ENCODE peak calls at places on chromosomes 2 and 18, in seven cellular contexts. T, D, N, H, X, F and G are unnamed samples.

GRCh38 chr2:205650450-205650849 is 31.9 kb upstream of the NRP2 start:
- DNase-seq in N (peak; percentile 94), T (no peak), H (no peak), X (no peak), D (peak; percentile 78), F (no peak), G (no peak)

GRCh38 chr2:191927991-191928390 is 81.1 kb upstream of the CAVIN2 start:
- DNase-seq in D (peak; percentile 8), X (peak; percentile 54), F (no peak), N (peak; percentile 28), T (no peak), H (no peak), G (no peak)

GRCh38 chr18:79789901-79790885 is 7.5 kb upstream of the KCNG2 start:
- DNase-seq in D (no peak), N (no peak), T (peak; percentile 55), X (no peak), H (no peak), F (peak; percentile 56), G (no peak)

GRCh38 chr2:197383825-197384224 is 51.0 kb downstream of the SF3B1 start:
- DNase-seq in F (no peak), T (no peak), H (no peak), X (no peak), N (no peak), D (no peak), G (peak; percentile 38)

GRCh38 chr2:166831930-166832329 is 56.4 kb upstream of the XIRP2 start:
- DNase-seq in T (no peak), F (no peak), H (no peak), X (no peak), D (no peak), N (no peak), G (no peak)

GRCh38 chr2:230868151-230868946 is 3.6 kb downstream of the ITM2C start:
- DNase-seq in F (no peak), X (no peak), N (no peak), H (no peak), T (no peak), D (no peak), G (no peak)

GRCh38 chr2:39128919-39129391 is 8.1 kb upstream of the SOS1 start:
- DNase-seq in N (peak; percentile 20), X (no peak), D (peak; percentile 70), T (no peak), H (no peak), F (no peak), G (no peak)

GRCh38 chr18:24246143-24246542 is 107.3 kb downstream of the CABYR start:
- DNase-seq in D (no peak), N (no peak), X (no peak), F (no peak), T (no peak), H (no peak), G (no peak)

GRCh38 chr2:212974692-212975091 is 176.7 kb downstream of the IKZF2 start:
- DNase-seq in X (no peak), F (no peak), N (peak; percentile 87), H (peak; percentile 32), T (no peak), D (peak; percentile 88), G (no peak)

GRCh38 chr2:156647377-156648010 is 211.3 kb downstream of the GPD2 start:
- DNase-seq in F (no peak), N (no peak), X (no peak), T (no peak), D (no peak), H (no peak), G (no peak)

GRCh38 chr2:62536873-62537547 is 31.0 kb upstream of the TMEM17 start:
- DNase-seq in F (no peak), H (no peak), T (no peak), D (no peak), X (no peak), N (no peak), G (no peak)

GRCh38 chr2:144390424-144391020 is 129.4 kb downstream of the ZEB2 start:
- DNase-seq in H (no peak), X (no peak), N (peak; percentile 21), T (no peak), F (no peak), D (no peak), G (no peak)

GRCh38 chr2:165417009-165417408 is 52.5 kb upstream of the CSRNP3 start:
- DNase-seq in X (no peak), N (no peak), F (no peak), D (no peak), H (no peak), T (no peak), G (no peak)

GRCh38 chr2:30569991-30570390 is 122.9 kb downstream of the LCLAT1 start:
- DNase-seq in N (peak; percentile 20), D (no peak), X (no peak), F (no peak), T (no peak), H (no peak), G (no peak)

GRCh38 chr2:192196451-192197194 is 1.9 kb upstream of the TMEFF2 start:
- DNase-seq in F (no peak), H (no peak), N (peak; percentile 10), X (peak; percentile 17), T (no peak), D (no peak), G (no peak)

GRCh38 chr2:15069149-15069548 is 436.6 kb downstream of the LRATD1 start:
- DNase-seq in N (peak; percentile 58), X (no peak), F (no peak), H (no peak), T (no peak), D (no peak), G (no peak)

GRCh38 chr2:233346374-233346773 is 7.9 kb upstream of the DGKD start:
- DNase-seq in X (no peak), F (peak; percentile 12), T (no peak), H (no peak), N (no peak), D (no peak), G (no peak)

GRCh38 chr18:56598422-56598821 is 40.0 kb downstream of the TXNL1 start:
- DNase-seq in T (no peak), H (no peak), F (no peak), N (no peak), X (no peak), D (no peak), G (no peak)

GRCh38 chr2:145220496-145220895 is 700.6 kb upstream of the ZEB2 start:
- DNase-seq in T (no peak), N (no peak), F (no peak), D (no peak), H (no peak), X (no peak), G (no peak)

DNA sequence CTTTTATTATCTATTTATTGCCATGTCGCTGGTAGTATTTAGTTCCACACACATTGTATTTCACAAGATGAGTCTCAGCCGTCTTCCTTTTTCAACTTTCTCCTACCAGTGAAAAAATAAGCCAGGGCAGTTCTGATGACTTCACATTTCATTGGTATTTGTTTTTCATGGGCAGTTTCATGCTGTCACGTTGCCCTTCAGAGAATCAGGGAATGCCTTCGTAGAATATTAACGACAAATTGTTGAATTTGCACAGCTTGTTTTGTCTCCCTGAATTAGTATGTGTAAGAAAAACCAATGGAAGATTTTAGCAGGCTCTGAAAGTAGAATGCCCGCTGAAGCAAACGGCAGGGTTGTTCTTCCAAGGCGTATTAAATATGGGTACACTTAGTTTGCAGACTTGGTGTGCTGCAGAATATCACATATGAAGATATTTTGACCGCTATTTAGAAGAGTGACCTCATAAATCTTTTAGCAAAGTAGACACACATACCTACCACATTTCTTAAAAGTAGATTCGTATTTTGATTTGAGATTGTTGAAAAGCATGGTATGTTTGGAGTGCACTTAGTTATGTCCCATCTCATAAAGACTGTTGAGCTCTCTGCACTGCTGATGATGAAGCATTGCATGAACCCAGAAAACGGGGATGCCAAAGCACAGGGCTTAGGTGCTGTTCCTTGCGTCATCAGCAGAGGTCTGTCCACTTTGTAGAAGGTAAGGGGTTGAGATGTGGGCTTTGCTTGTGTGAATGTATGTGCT is 2.9 kb downstream of the NEDD4L start:
- DNase-seq in D (no peak), T (no peak), F (no peak), X (no peak), N (no peak), H (no peak), G (peak; percentile 44)
- H3K27ac ChIP-seq in D (no peak overlapping the region), T (peak overlapping the region; percentile 94), F (no peak overlapping the region), X (no peak overlapping the region), N (no peak overlapping the region), H (no peak overlapping the region), G (no peak overlapping the region)

DNA sequence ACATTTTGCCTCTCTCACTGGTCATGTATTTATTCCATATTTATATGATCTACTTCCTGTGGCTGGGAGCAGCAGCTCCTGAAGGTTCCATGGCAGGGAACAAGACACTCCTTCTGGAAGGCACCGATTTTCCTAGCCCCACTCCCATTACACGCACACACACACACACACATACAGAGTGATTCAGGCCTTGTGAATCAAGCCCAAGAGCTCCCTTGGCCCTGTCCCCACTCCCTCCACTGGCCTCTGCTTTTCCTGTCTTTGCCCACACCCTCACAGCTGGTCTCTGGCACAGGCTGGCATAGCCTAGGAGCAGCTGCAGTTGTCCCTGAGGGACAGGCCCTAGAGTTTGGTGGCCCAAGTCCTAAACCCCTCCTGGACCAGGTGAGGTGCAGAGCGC is 201.7 kb downstream of the NAPG start:
- DNase-seq in D (no peak), N (peak; percentile 24), T (no peak), H (no peak), F (no peak), X (no peak), G (no peak)
- H3K27ac ChIP-seq in D (no peak overlapping the region), N (no peak overlapping the region), T (no peak overlapping the region), H (no peak overlapping the region), F (no peak overlapping the region), X (no peak overlapping the region), G (no peak overlapping the region)

GRCh38 chr2:9276901-9277455 is 70.4 kb downstream of the ASAP2 start:
- DNase-seq in T (no peak), N (no peak), X (no peak), H (no peak), F (no peak), D (no peak), G (no peak)

GRCh38 chr2:9278439-9278838 is 71.8 kb downstream of the ASAP2 start:
- DNase-seq in F (no peak), X (no peak), T (no peak), H (no peak), N (no peak), D (no peak), G (no peak)

GRCh38 chr2:9280204-9280603 is 73.6 kb downstream of the ASAP2 start:
- DNase-seq in D (no peak), T (no peak), X (peak; percentile 36), N (no peak), F (no peak), H (no peak), G (no peak)

GRCh38 chr2:9281145-9281544 is 74.5 kb downstream of the ASAP2 start:
- DNase-seq in D (no peak), N (no peak), F (no peak), H (no peak), X (no peak), T (no peak), G (no peak)

DNA sequence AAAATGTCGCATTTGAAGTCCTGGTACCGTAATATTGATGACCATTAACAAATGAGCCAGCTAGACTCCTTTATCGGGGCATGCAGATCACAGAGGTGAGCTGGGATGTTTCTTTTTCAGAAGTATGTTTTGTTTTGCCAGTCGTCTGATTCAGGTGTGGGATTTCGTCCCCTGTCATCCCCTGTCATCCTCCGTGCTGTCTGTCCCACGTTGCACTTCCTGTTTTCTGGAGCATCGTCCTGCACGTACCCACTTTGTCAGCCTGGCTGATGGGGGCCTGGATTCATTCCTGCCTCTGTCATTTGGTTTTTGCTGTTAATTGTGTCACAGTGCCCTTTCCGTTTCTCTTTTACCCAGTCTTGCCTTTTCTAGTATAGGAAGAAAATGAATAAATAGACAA is 72.8 kb downstream of the ASAP2 start:
- DNase-seq in H (no peak), N (no peak), X (no peak), F (no peak), T (no peak), D (no peak), G (no peak)
- H3K27ac ChIP-seq in H (no peak overlapping the region), N (no peak overlapping the region), X (no peak overlapping the region), F (no peak overlapping the region), T (no peak overlapping the region), D (no peak overlapping the region), G (no peak overlapping the region)

GRCh38 chr2:218367415-218368149 is 10.9 kb downstream of the CATIP start:
- DNase-seq in D (peak; percentile 23), N (peak; percentile 80), X (no peak), F (peak; percentile 94), T (peak; percentile 92), H (no peak), G (no peak)
- H3K27ac ChIP-seq in D (no peak overlapping the region), N (no peak overlapping the region), X (no peak overlapping the region), F (peak overlapping the region; percentile 86), T (peak overlapping the region; percentile 95), H (no peak overlapping the region), G (no peak overlapping the region)